ENCODE peak calls at places on chromosome 20, in eight cellular contexts. One of them, this sample, is unnamed.
A peak's percentile ranks its signal among the peaks of the same experiment; 100 is the strongest.

GRCh38 chr20:63751471-63752271 is 12.1 kb downstream of the SLC2A4RG start:
- DNase-seq in AG09319: no peak
- DNase-seq in fibroblast of the aortic adventitia: no peak
- DNase-seq in T-helper 1 cell: no peak
- DNase-seq in activated naive CD8-positive, alpha-beta T cell treated with anti-CD3 and anti-CD28 coated beads for 36 hours: no peak
- DNase-seq in SJSA1: no peak
- DNase-seq in non-pigmented ciliary epithelial cell: no peak
- DNase-seq in germinal center: no peak
- DNase-seq in this sample: no peak

GRCh38 chr20:64049887-64050260 is 435 bp upstream of the SOX18 start:
- DNase-seq in activated naive CD8-positive, alpha-beta T cell treated with anti-CD3 and anti-CD28 coated beads for 36 hours: no peak
- DNase-seq in non-pigmented ciliary epithelial cell: no peak
- DNase-seq in fibroblast of the aortic adventitia: no peak
- DNase-seq in germinal center: no peak
- DNase-seq in T-helper 1 cell: no peak
- DNase-seq in AG09319: no peak
- DNase-seq in SJSA1: peak; percentile 98
- DNase-seq in this sample: no peak

GRCh38 chr20:17888044-17888443 is 80.5 kb downstream of the SNX5 start:
- DNase-seq in T-helper 1 cell: no peak
- DNase-seq in SJSA1: no peak
- DNase-seq in non-pigmented ciliary epithelial cell: no peak
- DNase-seq in fibroblast of the aortic adventitia: no peak
- DNase-seq in germinal center: no peak
- DNase-seq in AG09319: no peak
- DNase-seq in activated naive CD8-positive, alpha-beta T cell treated with anti-CD3 and anti-CD28 coated beads for 36 hours: no peak
- DNase-seq in this sample: no peak

GRCh38 chr20:18057106-18057993 is at the start of gene OVOL2:
- DNase-seq in fibroblast of the aortic adventitia: no peak
- DNase-seq in germinal center: no peak
- DNase-seq in SJSA1: no peak
- DNase-seq in non-pigmented ciliary epithelial cell: no peak
- DNase-seq in AG09319: no peak
- DNase-seq in T-helper 1 cell: no peak
- DNase-seq in activated naive CD8-positive, alpha-beta T cell treated with anti-CD3 and anti-CD28 coated beads for 36 hours: no peak
- DNase-seq in this sample: no peak

GRCh38 chr20:39588148-39588757 is 626.1 kb downstream of the DHX35 start:
- DNase-seq in non-pigmented ciliary epithelial cell: no peak
- DNase-seq in SJSA1: no peak
- DNase-seq in fibroblast of the aortic adventitia: no peak
- DNase-seq in germinal center: no peak
- DNase-seq in AG09319: no peak
- DNase-seq in activated naive CD8-positive, alpha-beta T cell treated with anti-CD3 and anti-CD28 coated beads for 36 hours: no peak
- DNase-seq in T-helper 1 cell: no peak
- DNase-seq in this sample: no peak

GRCh38 chr20:49283703-49284625 is 6.1 kb upstream of the ZNFX1 start:
- DNase-seq in activated naive CD8-positive, alpha-beta T cell treated with anti-CD3 and anti-CD28 coated beads for 36 hours: no peak
- DNase-seq in T-helper 1 cell: no peak
- DNase-seq in SJSA1: no peak
- DNase-seq in fibroblast of the aortic adventitia: no peak
- DNase-seq in non-pigmented ciliary epithelial cell: no peak
- DNase-seq in AG09319: no peak
- DNase-seq in germinal center: no peak
- DNase-seq in this sample: no peak

GRCh38 chr20:9884666-9885065 is 45.8 kb upstream of the PAK5 start:
- DNase-seq in activated naive CD8-positive, alpha-beta T cell treated with anti-CD3 and anti-CD28 coated beads for 36 hours: no peak
- DNase-seq in AG09319: no peak
- DNase-seq in fibroblast of the aortic adventitia: no peak
- DNase-seq in T-helper 1 cell: no peak
- DNase-seq in SJSA1: no peak
- DNase-seq in germinal center: no peak
- DNase-seq in non-pigmented ciliary epithelial cell: no peak
- DNase-seq in this sample: no peak

GRCh38 chr20:33897313-33897912 is 86.3 kb downstream of the CHMP4B start:
- DNase-seq in fibroblast of the aortic adventitia: no peak
- DNase-seq in AG09319: no peak
- DNase-seq in non-pigmented ciliary epithelial cell: no peak
- DNase-seq in SJSA1: no peak
- DNase-seq in germinal center: no peak
- DNase-seq in T-helper 1 cell: no peak
- DNase-seq in activated naive CD8-positive, alpha-beta T cell treated with anti-CD3 and anti-CD28 coated beads for 36 hours: no peak
- DNase-seq in this sample: no peak

GRCh38 chr20:15528386-15529111 is 1044.7 kb downstream of the KIF16B start:
- DNase-seq in germinal center: no peak
- DNase-seq in T-helper 1 cell: no peak
- DNase-seq in non-pigmented ciliary epithelial cell: peak; percentile 4
- DNase-seq in AG09319: no peak
- DNase-seq in fibroblast of the aortic adventitia: no peak
- DNase-seq in SJSA1: no peak
- DNase-seq in activated naive CD8-positive, alpha-beta T cell treated with anti-CD3 and anti-CD28 coated beads for 36 hours: no peak
- DNase-seq in this sample: no peak

GRCh38 chr20:48463916-48464315 is 363.9 kb downstream of the PREX1 start:
- DNase-seq in SJSA1: no peak
- DNase-seq in germinal center: no peak
- DNase-seq in activated naive CD8-positive, alpha-beta T cell treated with anti-CD3 and anti-CD28 coated beads for 36 hours: no peak
- DNase-seq in fibroblast of the aortic adventitia: peak; percentile 34
- DNase-seq in T-helper 1 cell: no peak
- DNase-seq in AG09319: no peak
- DNase-seq in non-pigmented ciliary epithelial cell: peak; percentile 14
- DNase-seq in this sample: peak; percentile 36

GRCh38 chr20:5104479-5104878 is 15.3 kb downstream of the PCNA start:
- DNase-seq in AG09319: no peak
- DNase-seq in non-pigmented ciliary epithelial cell: no peak
- DNase-seq in SJSA1: no peak
- DNase-seq in fibroblast of the aortic adventitia: no peak
- DNase-seq in germinal center: no peak
- DNase-seq in activated naive CD8-positive, alpha-beta T cell treated with anti-CD3 and anti-CD28 coated beads for 36 hours: no peak
- DNase-seq in T-helper 1 cell: no peak
- DNase-seq in this sample: no peak

GRCh38 chr20:8073024-8073832 is 53.7 kb upstream of the TMX4 start:
- DNase-seq in non-pigmented ciliary epithelial cell: peak; percentile 44
- DNase-seq in AG09319: no peak
- DNase-seq in SJSA1: no peak
- DNase-seq in germinal center: no peak
- DNase-seq in T-helper 1 cell: peak; percentile 2
- DNase-seq in activated naive CD8-positive, alpha-beta T cell treated with anti-CD3 and anti-CD28 coated beads for 36 hours: no peak
- DNase-seq in fibroblast of the aortic adventitia: peak; percentile 98
- DNase-seq in this sample: no peak

GRCh38 chr20:44409132-44409600 is 53.7 kb downstream of the HNF4A start:
- DNase-seq in AG09319: no peak
- DNase-seq in activated naive CD8-positive, alpha-beta T cell treated with anti-CD3 and anti-CD28 coated beads for 36 hours: no peak
- DNase-seq in fibroblast of the aortic adventitia: peak; percentile 86
- DNase-seq in germinal center: no peak
- DNase-seq in SJSA1: peak; percentile 73
- DNase-seq in non-pigmented ciliary epithelial cell: no peak
- DNase-seq in T-helper 1 cell: no peak
- DNase-seq in this sample: no peak

GRCh38 chr20:51767018-51767866 is 948 bp downstream of the ATP9A start:
- DNase-seq in T-helper 1 cell: peak; percentile 51
- DNase-seq in activated naive CD8-positive, alpha-beta T cell treated with anti-CD3 and anti-CD28 coated beads for 36 hours: peak; percentile 63
- DNase-seq in SJSA1: peak; percentile 25
- DNase-seq in non-pigmented ciliary epithelial cell: no peak
- DNase-seq in AG09319: no peak
- DNase-seq in fibroblast of the aortic adventitia: peak; percentile 16
- DNase-seq in germinal center: peak; percentile 59
- DNase-seq in this sample: peak; percentile 58

GRCh38 chr20:61850926-61851900 is 214.5 kb downstream of the TAF4 start:
- DNase-seq in germinal center: no peak
- DNase-seq in non-pigmented ciliary epithelial cell: no peak
- DNase-seq in SJSA1: no peak
- DNase-seq in activated naive CD8-positive, alpha-beta T cell treated with anti-CD3 and anti-CD28 coated beads for 36 hours: no peak
- DNase-seq in AG09319: no peak
- DNase-seq in T-helper 1 cell: no peak
- DNase-seq in fibroblast of the aortic adventitia: no peak
- DNase-seq in this sample: no peak

GRCh38 chr20:61933951-61934715 is 131.5 kb downstream of the TAF4 start:
- DNase-seq in AG09319: no peak
- DNase-seq in activated naive CD8-positive, alpha-beta T cell treated with anti-CD3 and anti-CD28 coated beads for 36 hours: no peak
- DNase-seq in germinal center: no peak
- DNase-seq in non-pigmented ciliary epithelial cell: no peak
- DNase-seq in fibroblast of the aortic adventitia: no peak
- DNase-seq in T-helper 1 cell: no peak
- DNase-seq in SJSA1: no peak
- DNase-seq in this sample: no peak

GRCh38 chr20:25294459-25295385 is 46.8 kb downstream of the PYGB start:
- DNase-seq in T-helper 1 cell: peak; percentile 25
- DNase-seq in activated naive CD8-positive, alpha-beta T cell treated with anti-CD3 and anti-CD28 coated beads for 36 hours: peak; percentile 67
- DNase-seq in AG09319: no peak
- DNase-seq in fibroblast of the aortic adventitia: peak; percentile 28
- DNase-seq in SJSA1: peak; percentile 69
- DNase-seq in germinal center: peak; percentile 81
- DNase-seq in non-pigmented ciliary epithelial cell: no peak
- DNase-seq in this sample: peak; percentile 72

GRCh38 chr20:3933126-3933684 is 44.0 kb downstream of the PANK2 start:
- DNase-seq in activated naive CD8-positive, alpha-beta T cell treated with anti-CD3 and anti-CD28 coated beads for 36 hours: no peak
- DNase-seq in AG09319: no peak
- DNase-seq in SJSA1: no peak
- DNase-seq in fibroblast of the aortic adventitia: no peak
- DNase-seq in non-pigmented ciliary epithelial cell: no peak
- DNase-seq in T-helper 1 cell: no peak
- DNase-seq in germinal center: no peak
- DNase-seq in this sample: no peak

GRCh38 chr20:62675156-62675871 is 33.0 kb downstream of the SLCO4A1 start:
- DNase-seq in activated naive CD8-positive, alpha-beta T cell treated with anti-CD3 and anti-CD28 coated beads for 36 hours: no peak
- DNase-seq in T-helper 1 cell: no peak
- DNase-seq in SJSA1: peak; percentile 26
- DNase-seq in non-pigmented ciliary epithelial cell: no peak
- DNase-seq in germinal center: no peak
- DNase-seq in fibroblast of the aortic adventitia: no peak
- DNase-seq in AG09319: no peak
- DNase-seq in this sample: no peak

GRCh38 chr20:47546184-47547033 is 44.7 kb downstream of the NCOA3 start:
- DNase-seq in non-pigmented ciliary epithelial cell: peak; percentile 84
- DNase-seq in germinal center: no peak
- DNase-seq in AG09319: no peak
- DNase-seq in T-helper 1 cell: no peak
- DNase-seq in fibroblast of the aortic adventitia: peak; percentile 81
- DNase-seq in activated naive CD8-positive, alpha-beta T cell treated with anti-CD3 and anti-CD28 coated beads for 36 hours: no peak
- DNase-seq in SJSA1: no peak
- DNase-seq in this sample: no peak

GRCh38 chr20:45969712-45970634 is 2.0 kb downstream of the ZNF335 start:
- DNase-seq in AG09319: no peak
- DNase-seq in SJSA1: peak; percentile 47
- DNase-seq in activated naive CD8-positive, alpha-beta T cell treated with anti-CD3 and anti-CD28 coated beads for 36 hours: no peak
- DNase-seq in non-pigmented ciliary epithelial cell: no peak
- DNase-seq in fibroblast of the aortic adventitia: peak; percentile 77
- DNase-seq in germinal center: peak; percentile 32
- DNase-seq in T-helper 1 cell: no peak
- DNase-seq in this sample: peak; percentile 55

GRCh38 chr20:23655551-23656211 is 17.9 kb upstream of the CST3 start:
- DNase-seq in fibroblast of the aortic adventitia: peak; percentile 50
- DNase-seq in activated naive CD8-positive, alpha-beta T cell treated with anti-CD3 and anti-CD28 coated beads for 36 hours: no peak
- DNase-seq in SJSA1: no peak
- DNase-seq in germinal center: no peak
- DNase-seq in AG09319: no peak
- DNase-seq in non-pigmented ciliary epithelial cell: no peak
- DNase-seq in T-helper 1 cell: no peak
- DNase-seq in this sample: no peak

GRCh38 chr20:63087236-63087871 is 80.6 kb upstream of the BHLHE23 start:
- DNase-seq in activated naive CD8-positive, alpha-beta T cell treated with anti-CD3 and anti-CD28 coated beads for 36 hours: no peak
- DNase-seq in germinal center: no peak
- DNase-seq in T-helper 1 cell: no peak
- DNase-seq in non-pigmented ciliary epithelial cell: no peak
- DNase-seq in SJSA1: no peak
- DNase-seq in AG09319: no peak
- DNase-seq in fibroblast of the aortic adventitia: no peak
- DNase-seq in this sample: peak; percentile 2

GRCh38 chr20:45817652-45818194 is 5.3 kb downstream of the UBE2C start:
- DNase-seq in AG09319: peak; percentile 66
- DNase-seq in T-helper 1 cell: no peak
- DNase-seq in activated naive CD8-positive, alpha-beta T cell treated with anti-CD3 and anti-CD28 coated beads for 36 hours: no peak
- DNase-seq in fibroblast of the aortic adventitia: peak; percentile 63
- DNase-seq in SJSA1: peak; percentile 80
- DNase-seq in non-pigmented ciliary epithelial cell: peak; percentile 87
- DNase-seq in germinal center: no peak
- DNase-seq in this sample: no peak